ENCODE peak calls at places on chromosomes 6 and 20, in four cellular contexts. One of them, this sample, is unnamed.

GRCh38 chr6:360791-361373 is 30.7 kb upstream of the IRF4 start:
- DNase-seq in heart right ventricle: no peak
- DNase-seq in NCI-H526: no peak
- DNase-seq in naive thymus-derived CD8-positive, alpha-beta T cell: no peak
- DNase-seq in this sample: no peak

GRCh38 chr6:6236730-6237469 is 83.6 kb downstream of the F13A1 start:
- DNase-seq in naive thymus-derived CD8-positive, alpha-beta T cell: no peak
- DNase-seq in NCI-H526: no peak
- DNase-seq in heart right ventricle: no peak
- DNase-seq in this sample: no peak

GRCh38 chr6:17388365-17388764 is 5.0 kb upstream of the CAP2 start:
- DNase-seq in heart right ventricle: no peak
- DNase-seq in NCI-H526: no peak
- DNase-seq in naive thymus-derived CD8-positive, alpha-beta T cell: no peak
- DNase-seq in this sample: no peak

GRCh38 chr6:6610031-6610591 is 21.6 kb downstream of the LY86 start:
- DNase-seq in NCI-H526: no peak
- DNase-seq in naive thymus-derived CD8-positive, alpha-beta T cell: peak
- DNase-seq in heart right ventricle: no peak
- DNase-seq in this sample: peak

GRCh38 chr6:141483561-141484061 is 649.1 kb upstream of the GJE1 start:
- DNase-seq in heart right ventricle: no peak
- DNase-seq in NCI-H526: no peak
- DNase-seq in naive thymus-derived CD8-positive, alpha-beta T cell: peak
- DNase-seq in this sample: peak

GRCh38 chr6:147209762-147210449 is 5.7 kb downstream of the STXBP5 start:
- DNase-seq in heart right ventricle: no peak
- DNase-seq in NCI-H526: no peak
- DNase-seq in naive thymus-derived CD8-positive, alpha-beta T cell: no peak
- DNase-seq in this sample: no peak

GRCh38 chr20:63086421-63087235 is 79.9 kb upstream of the BHLHE23 start:
- DNase-seq in NCI-H526: no peak
- DNase-seq in naive thymus-derived CD8-positive, alpha-beta T cell: peak
- DNase-seq in heart right ventricle: peak
- DNase-seq in this sample: no peak

GRCh38 chr6:114989279-114989964 is 646.6 kb upstream of the HS3ST5 start:
- DNase-seq in naive thymus-derived CD8-positive, alpha-beta T cell: no peak
- DNase-seq in NCI-H526: no peak
- DNase-seq in heart right ventricle: no peak
- DNase-seq in this sample: no peak

GRCh38 chr6:157873735-157874344 is 50.8 kb downstream of the SNX9 start:
- DNase-seq in naive thymus-derived CD8-positive, alpha-beta T cell: peak
- DNase-seq in NCI-H526: peak
- DNase-seq in heart right ventricle: peak
- DNase-seq in this sample: peak

GRCh38 chr6:6315660-6316059 is 4.8 kb downstream of the F13A1 start:
- DNase-seq in heart right ventricle: no peak
- DNase-seq in naive thymus-derived CD8-positive, alpha-beta T cell: no peak
- DNase-seq in NCI-H526: peak
- DNase-seq in this sample: no peak

GRCh38 chr6:32153252-32153834 is 598 bp upstream of the PPT2 start:
- DNase-seq in heart right ventricle: peak
- DNase-seq in NCI-H526: peak
- DNase-seq in naive thymus-derived CD8-positive, alpha-beta T cell: no peak
- DNase-seq in this sample: no peak

GRCh38 chr6:96795481-96795880 is 41.8 kb downstream of the GPR63 start:
- DNase-seq in naive thymus-derived CD8-positive, alpha-beta T cell: no peak
- DNase-seq in NCI-H526: no peak
- DNase-seq in heart right ventricle: no peak
- DNase-seq in this sample: no peak

GRCh38 chr6:8556370-8557018 is 121.1 kb upstream of the SLC35B3 start:
- DNase-seq in NCI-H526: peak
- DNase-seq in heart right ventricle: no peak
- DNase-seq in naive thymus-derived CD8-positive, alpha-beta T cell: no peak
- DNase-seq in this sample: no peak

GRCh38 chr6:1311400-1312192 is at the start of gene FOXQ1:
- DNase-seq in naive thymus-derived CD8-positive, alpha-beta T cell: no peak
- DNase-seq in NCI-H526: peak
- DNase-seq in heart right ventricle: no peak
- DNase-seq in this sample: no peak

GRCh38 chr20:4059631-4060030 is 44.3 kb upstream of the RNF24 start:
- DNase-seq in heart right ventricle: no peak
- DNase-seq in naive thymus-derived CD8-positive, alpha-beta T cell: no peak
- DNase-seq in NCI-H526: no peak
- DNase-seq in this sample: no peak

GRCh38 chr20:60258255-60258863 is 300.1 kb downstream of the CDH26 start:
- DNase-seq in NCI-H526: no peak
- DNase-seq in naive thymus-derived CD8-positive, alpha-beta T cell: no peak
- DNase-seq in heart right ventricle: no peak
- DNase-seq in this sample: no peak

GRCh38 chr20:63678667-63679465 is 17.6 kb upstream of the TNFRSF6B start:
- DNase-seq in heart right ventricle: no peak
- DNase-seq in naive thymus-derived CD8-positive, alpha-beta T cell: no peak
- DNase-seq in NCI-H526: no peak
- DNase-seq in this sample: no peak

GRCh38 chr6:52362443-52363221 is 681 bp downstream of the PAQR8 start:
- DNase-seq in naive thymus-derived CD8-positive, alpha-beta T cell: peak
- DNase-seq in NCI-H526: peak
- DNase-seq in heart right ventricle: peak
- DNase-seq in this sample: no peak

GRCh38 chr6:12584631-12585405 is 131.7 kb upstream of the PHACTR1 start:
- DNase-seq in naive thymus-derived CD8-positive, alpha-beta T cell: no peak
- DNase-seq in heart right ventricle: no peak
- DNase-seq in NCI-H526: no peak
- DNase-seq in this sample: no peak

GRCh38 chr6:121627761-121628160 is 192.3 kb downstream of the GJA1 start:
- DNase-seq in NCI-H526: no peak
- DNase-seq in naive thymus-derived CD8-positive, alpha-beta T cell: no peak
- DNase-seq in heart right ventricle: no peak
- DNase-seq in this sample: no peak

GRCh38 chr6:946546-946945 is 253.6 kb upstream of the EXOC2 start:
- DNase-seq in heart right ventricle: no peak
- DNase-seq in naive thymus-derived CD8-positive, alpha-beta T cell: no peak
- DNase-seq in NCI-H526: no peak
- DNase-seq in this sample: no peak

GRCh38 chr6:13681305-13682061 is 30.2 kb downstream of the RANBP9 start:
- DNase-seq in naive thymus-derived CD8-positive, alpha-beta T cell: no peak
- DNase-seq in NCI-H526: no peak
- DNase-seq in heart right ventricle: no peak
- DNase-seq in this sample: peak

GRCh38 chr6:36222924-36223323 is 26.4 kb downstream of the BRPF3 start:
- DNase-seq in NCI-H526: no peak
- DNase-seq in heart right ventricle: no peak
- DNase-seq in naive thymus-derived CD8-positive, alpha-beta T cell: no peak
- DNase-seq in this sample: no peak

GRCh38 chr6:108030223-108030622 is 44.3 kb downstream of the OSTM1 start:
- DNase-seq in heart right ventricle: no peak
- DNase-seq in NCI-H526: no peak
- DNase-seq in naive thymus-derived CD8-positive, alpha-beta T cell: no peak
- DNase-seq in this sample: no peak

GRCh38 chr6:43369174-43370002 is at the start of gene ZNF318:
- DNase-seq in heart right ventricle: peak
- DNase-seq in naive thymus-derived CD8-positive, alpha-beta T cell: peak
- DNase-seq in NCI-H526: peak
- DNase-seq in this sample: peak

This sample was measured in CD4-positive, CD25-positive, alpha-beta regulatory T cell.